ENCODE peak calls at places on chromosomes 11 and 22, in five cellular contexts. N is AG10803, U is pancreas, D is thoracic aorta, L is spleen. Z is an unnamed sample.

GRCh38 chr22:38870312-38870741 is 1.7 kb downstream of the CBX6 start:
- DNase-seq in N (peak), U (peak), D (peak), L (peak), Z (peak)

GRCh38 chr11:128604723-128605122 is 17.4 kb upstream of the ETS1 start:
- DNase-seq in N (no peak), U (no peak), D (no peak), L (no peak), Z (no peak)

GRCh38 chr22:17855891-17856290 is 81.6 kb upstream of the BID start:
- DNase-seq in N (no peak), U (no peak), D (no peak), L (no peak), Z (no peak)

GRCh38 chr11:47858169-47858543 is 10.0 kb upstream of the NUP160 start:
- DNase-seq in N (peak), U (no peak), D (no peak), L (no peak), Z (no peak)

GRCh38 chr22:44446483-44446882 is 51.5 kb downstream of the RTL6 start:
- DNase-seq in N (no peak), U (no peak), D (no peak), L (no peak), Z (no peak)

GRCh38 chr22:39219071-39220050 is 25.4 kb downstream of the PDGFB start:
- DNase-seq in N (no peak), U (peak), D (no peak), L (peak), Z (no peak)

GRCh38 chr11:40170076-40170475 is 1289.4 kb downstream of the LRRC4C start:
- DNase-seq in N (no peak), U (no peak), D (no peak), L (no peak), Z (no peak)

GRCh38 chr22:20783844-20784723 is 10.2 kb downstream of the SERPIND1 start:
- DNase-seq in N (peak), U (no peak), D (no peak), L (no peak), Z (no peak)

GRCh38 chr11:1354125-1354938 is 35.4 kb upstream of the BRSK2 start:
- DNase-seq in N (no peak), U (no peak), D (no peak), L (peak), Z (no peak)

GRCh38 chr11:4186464-4187054 is 92.0 kb downstream of the RRM1 start:
- DNase-seq in N (no peak), U (no peak), D (no peak), L (no peak), Z (no peak)

GRCh38 chr22:34917239-34917638 is 148.7 kb upstream of the ISX start:
- DNase-seq in N (peak), U (no peak), D (no peak), L (no peak), Z (no peak)

GRCh38 chr11:5932671-5933070 is 9.4 kb upstream of the OR56A3 start:
- DNase-seq in N (no peak), U (no peak), D (no peak), L (no peak), Z (no peak)

GRCh38 chr22:49767355-49768062 is 60.2 kb downstream of the BRD1 start:
- DNase-seq in N (peak), U (peak), D (no peak), L (peak), Z (peak)

GRCh38 chr11:132777067-132777975 is 755.0 kb downstream of the OPCML start:
- DNase-seq in N (no peak), U (no peak), D (no peak), L (no peak), Z (no peak)

GRCh38 chr22:30265851-30266444 is 703 bp downstream of the OSM start:
- DNase-seq in N (no peak), U (no peak), D (no peak), L (peak), Z (peak)

GRCh38 chr22:21952586-21953571 is at the start of gene PPM1F:
- DNase-seq in N (peak), U (peak), D (no peak), L (peak), Z (peak)

GRCh38 chr11:14500181-14500651 is 605 bp upstream of the COPB1 start:
- DNase-seq in N (peak), U (peak), D (no peak), L (peak), Z (peak)

GRCh38 chr11:112392860-112393259 is 132.2 kb upstream of the PLET1 start:
- DNase-seq in N (no peak), U (no peak), D (no peak), L (no peak), Z (no peak)

GRCh38 chr22:44658371-44658953 is 43.5 kb upstream of the PRR5 start:
- DNase-seq in N (peak), U (no peak), D (no peak), L (peak), Z (no peak)

GRCh38 chr22:31288496-31289235 is 3.6 kb downstream of the PIK3IP1 start:
- DNase-seq in N (no peak), U (no peak), D (no peak), L (no peak), Z (no peak)

GRCh38 chr11:70139785-70140410 is 61.8 kb downstream of the ANO1 start:
- DNase-seq in N (no peak), U (no peak), D (no peak), L (no peak), Z (no peak)

GRCh38 chr11:83472328-83472727 is 186.2 kb upstream of the CCDC90B start:
- DNase-seq in N (no peak), U (no peak), D (no peak), L (no peak), Z (no peak)

GRCh38 chr11:118437736-118438125 is 1.4 kb downstream of the KMT2A start:
- DNase-seq in N (no peak), U (peak), D (no peak), L (peak), Z (no peak)

GRCh38 chr11:1193326-1194230 is 29.3 kb upstream of the MUC5B start:
- DNase-seq in N (no peak), U (peak), D (no peak), L (peak), Z (peak)

GRCh38 chr22:20957118-20957690 is 9.9 kb upstream of the AIFM3 start:
- DNase-seq in N (no peak), U (peak), D (no peak), L (peak), Z (no peak)

GRCh38 chr11:7871056-7871455 is 60.0 kb downstream of the OR10A6 start:
- DNase-seq in N (no peak), U (no peak), D (no peak), L (no peak), Z (no peak)

GRCh38 chr11:45880772-45881570 is 4.5 kb upstream of the MAPK8IP1 start:
- DNase-seq in N (no peak), U (no peak), D (no peak), L (no peak), Z (no peak)

GRCh38 chr11:87295237-87295636 is 257.5 kb downstream of the TMEM135 start:
- DNase-seq in N (no peak), U (no peak), D (no peak), L (no peak), Z (no peak)

GRCh38 chr11:61477126-61477525 is 31.4 kb upstream of the LRRC10B start:
- DNase-seq in N (no peak), U (no peak), D (no peak), L (no peak), Z (no peak)

GRCh38 chr11:61474234-61474633 is 34.3 kb upstream of the LRRC10B start:
- DNase-seq in N (no peak), U (no peak), D (no peak), L (no peak), Z (no peak)

GRCh38 chr11:61473370-61474025 is 35.1 kb upstream of the LRRC10B start:
- DNase-seq in N (no peak), U (no peak), D (no peak), L (no peak), Z (no peak)

GRCh38 chr11:61477734-61478148 is 30.8 kb upstream of the LRRC10B start:
- DNase-seq in N (no peak), U (peak), D (no peak), L (peak), Z (peak)

GRCh38 chr11:61475433-61475832 is 33.1 kb upstream of the LRRC10B start:
- DNase-seq in N (no peak), U (no peak), D (no peak), L (no peak), Z (no peak)
- TF ChIP-seq CTCF in N (no peak), U (no peak), D (no peak), L (no peak), Z (no peak)

GRCh38 chr11:13251961-13252360 is 25.6 kb upstream of the BMAL1 start:
- DNase-seq in N (no peak), U (no peak), D (no peak), L (no peak), Z (no peak)

GRCh38 chr11:13247606-13248320 is 29.8 kb upstream of the BMAL1 start:
- DNase-seq in N (no peak), U (no peak), D (no peak), L (no peak), Z (no peak)

GRCh38 chr11:13249177-13249576 is 28.4 kb upstream of the BMAL1 start:
- DNase-seq in N (no peak), U (no peak), D (no peak), L (no peak), Z (no peak)

DNA sequence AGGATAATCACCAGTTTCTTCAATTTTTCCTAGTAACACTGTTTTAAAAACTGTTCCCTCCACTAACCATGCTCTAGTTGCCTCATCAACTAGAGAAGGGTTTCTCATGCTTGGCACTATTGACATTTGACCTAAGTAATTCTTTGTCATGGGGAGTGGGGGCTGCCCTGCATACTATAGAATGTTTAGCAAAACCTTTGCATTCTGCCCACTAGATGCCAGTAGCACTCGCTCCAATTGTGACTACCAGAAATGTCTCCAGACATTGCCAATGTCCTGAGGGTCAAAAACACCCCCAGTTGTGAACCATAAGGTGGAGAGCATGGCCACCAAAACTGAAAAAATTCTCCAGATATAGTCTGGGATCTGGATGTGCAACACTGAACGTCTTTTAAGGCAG is 27.6 kb upstream of the BMAL1 start:
- DNase-seq in N (no peak), U (no peak), D (no peak), L (no peak), Z (no peak)
- TF ChIP-seq CTCF in N (peak), U (no peak), D (no peak), L (no peak), Z (peak)

GRCh38 chr11:64000026-64000739 is 13.9 kb downstream of the OTUB1 start:
- DNase-seq in N (peak), U (peak), D (no peak), L (peak), Z (peak)

GRCh38 chr11:63997801-63998332 is 11.6 kb downstream of the OTUB1 start:
- DNase-seq in N (no peak), U (no peak), D (no peak), L (no peak), Z (no peak)

GRCh38 chr11:63998558-63999348 is 12.5 kb downstream of the OTUB1 start:
- DNase-seq in N (no peak), U (no peak), D (no peak), L (peak), Z (no peak)

GRCh38 chr11:64000740-64001514 is 14.7 kb downstream of the OTUB1 start:
- DNase-seq in N (no peak), U (no peak), D (no peak), L (no peak), Z (no peak)

DNA sequence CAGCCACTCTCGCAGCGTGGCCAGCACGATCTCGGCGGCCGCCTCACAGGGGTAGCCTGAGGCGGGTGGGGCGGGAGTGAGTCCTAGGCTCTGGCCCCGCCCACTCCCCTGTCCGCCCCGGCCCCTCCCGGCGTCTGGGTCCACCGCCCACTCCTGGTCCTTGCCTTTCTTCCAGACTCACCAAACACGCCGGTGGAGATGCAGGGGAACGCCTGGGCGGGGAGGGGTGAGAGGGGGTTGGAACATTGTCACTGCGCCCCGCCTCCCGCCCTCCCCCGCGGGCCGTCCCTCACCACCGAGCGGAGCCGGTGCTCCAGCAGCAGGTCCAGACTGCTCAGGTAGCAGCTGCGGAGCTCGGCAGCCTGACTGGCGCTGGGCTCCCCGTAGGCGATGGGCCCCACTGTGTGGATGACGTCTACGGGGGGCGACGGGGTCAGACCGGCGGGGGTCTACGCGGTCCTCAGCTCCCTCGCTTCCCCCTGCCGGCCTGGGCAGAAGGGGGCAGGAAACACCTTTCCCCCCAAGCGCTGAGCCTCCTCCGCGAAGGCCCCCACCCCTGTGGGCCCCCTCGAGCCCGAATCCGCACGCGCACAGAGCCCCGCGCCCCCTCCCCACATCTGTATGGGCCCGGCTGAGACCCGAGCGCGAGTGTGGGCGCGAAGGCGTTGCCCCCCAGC is 13.2 kb downstream of the OTUB1 start:
- DNase-seq in N (no peak), U (peak), D (peak), L (peak), Z (peak)
- TF ChIP-seq CTCF in N (no peak), U (no peak), D (no peak), L (no peak), Z (no peak)

DNA sequence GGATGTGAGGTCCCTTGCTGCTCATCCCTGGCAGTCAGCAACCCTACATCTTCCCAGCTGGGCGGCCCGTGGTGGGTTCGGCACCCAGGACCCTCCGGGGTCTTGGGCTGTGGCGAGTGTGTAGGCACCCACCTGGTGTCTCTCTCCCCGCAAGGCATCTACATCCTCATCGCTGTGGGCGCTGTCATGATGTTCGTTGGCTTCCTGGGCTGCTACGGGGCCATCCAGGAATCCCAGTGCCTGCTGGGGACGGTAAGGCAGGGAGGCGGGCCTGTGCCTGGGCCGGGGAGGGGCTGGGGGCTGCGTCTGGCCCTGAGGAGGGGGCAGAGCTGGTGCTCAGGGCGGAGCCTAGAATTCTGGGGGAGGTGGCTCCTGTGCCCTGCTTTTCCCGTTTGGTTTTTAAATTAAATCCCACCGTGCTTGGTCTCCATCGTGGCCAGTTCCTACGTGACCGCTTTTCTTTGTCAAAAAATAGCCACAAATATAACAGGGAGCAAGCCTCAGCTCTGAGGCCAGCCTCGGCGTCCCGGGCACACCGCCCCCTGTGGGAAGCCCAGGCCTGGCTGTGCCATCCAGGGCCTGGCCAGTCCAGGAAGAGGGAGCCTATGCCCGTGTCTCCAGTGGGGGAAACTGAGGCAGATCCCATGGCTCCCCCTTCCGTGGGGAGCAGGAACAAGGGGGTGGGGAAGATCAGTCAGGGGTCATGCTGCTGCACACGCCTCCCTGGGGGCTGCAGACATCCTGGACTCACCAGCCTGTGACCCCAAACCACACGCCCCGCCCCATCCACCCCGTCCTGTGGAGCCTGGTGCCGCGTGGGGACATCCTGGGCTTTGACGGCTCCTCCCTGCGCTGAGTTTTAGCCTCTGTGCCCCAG is 6.4 kb upstream of the TSSC4 start:
- DNase-seq in N (no peak), U (no peak), D (no peak), L (peak), Z (no peak)
- TF ChIP-seq CTCF in N (no peak), U (no peak), D (no peak), L (no peak), Z (no peak)

Z was measured in natural killer cell.